ENCODE peak calls at places on chromosomes 2 and 18, in five cellular contexts. L is frontal cortex; S is stimulated activated CD8-positive, alpha-beta memory T cell treated with anti-CD3 and anti-CD28 coated beads, Interleukin-4, amount 100 ng/mL, for 1 hour; T is AG08396; M is H54. W is an unnamed sample.

GRCh38 chr2:212912445-212913103 is 238.8 kb downstream of the IKZF2 start:
- DNase-seq in L (no peak), S (no peak), T (peak), M (peak), W (no peak)

GRCh38 chr2:28486526-28486925 is 9.3 kb upstream of the PLB1 start:
- DNase-seq in L (no peak), S (no peak), T (no peak), M (no peak), W (no peak)

GRCh38 chr2:102592601-102593000 is 26.8 kb upstream of the SLC9A2 start:
- DNase-seq in L (no peak), S (no peak), T (no peak), M (no peak), W (no peak)

GRCh38 chr18:36831139-36831538 is 2.2 kb downstream of the KIAA1328 start:
- DNase-seq in L (no peak), S (no peak), T (no peak), M (no peak), W (no peak)

GRCh38 chr18:35142270-35142605 is 98.6 kb upstream of the ZNF397 start:
- DNase-seq in L (no peak), S (no peak), T (no peak), M (no peak), W (no peak)

GRCh38 chr2:69973335-69973735 is 11.9 kb upstream of the ASPRV1 start:
- DNase-seq in L (no peak), S (no peak), T (peak), M (no peak), W (no peak)

GRCh38 chr18:46169464-46169941 is 65.3 kb downstream of the HAUS1 start:
- DNase-seq in L (peak), S (no peak), T (peak), M (no peak), W (no peak)

GRCh38 chr2:217106650-217107014 is 246.8 kb upstream of the TNP1 start:
- DNase-seq in L (no peak), S (no peak), T (no peak), M (peak), W (no peak)

GRCh38 chr18:79526468-79527460 is 131.0 kb downstream of the NFATC1 start:
- DNase-seq in L (no peak), S (no peak), T (no peak), M (no peak), W (no peak)

GRCh38 chr18:68916734-68917133 is 118.9 kb downstream of the CCDC102B start:
- DNase-seq in L (no peak), S (no peak), T (no peak), M (peak), W (no peak)

GRCh38 chr2:667332-668000 is 9.7 kb downstream of the TMEM18 start:
- DNase-seq in L (no peak), S (no peak), T (peak), M (peak), W (no peak)

GRCh38 chr18:46772396-46772795 is 15.5 kb upstream of the ST8SIA5 start:
- DNase-seq in L (no peak), S (no peak), T (no peak), M (no peak), W (no peak)

GRCh38 chr18:48802543-48803428 is 148.0 kb downstream of the SMAD7 start:
- DNase-seq in L (no peak), S (no peak), T (no peak), M (no peak), W (peak)

GRCh38 chr18:23701017-23701416 is 11.8 kb downstream of the LAMA3 start:
- DNase-seq in L (no peak), S (no peak), T (no peak), M (no peak), W (no peak)

GRCh38 chr2:133452561-133452960 is 115.7 kb downstream of the NCKAP5 start:
- DNase-seq in L (no peak), S (no peak), T (no peak), M (no peak), W (no peak)

GRCh38 chr2:118062048-118062447 is 26.2 kb upstream of the INSIG2 start:
- DNase-seq in L (no peak), S (no peak), T (no peak), M (no peak), W (no peak)

GRCh38 chr2:6535572-6535971 is 330.1 kb downstream of the CMPK2 start:
- DNase-seq in L (no peak), S (no peak), T (no peak), M (no peak), W (no peak)

GRCh38 chr2:240899468-240899865 is 3.5 kb upstream of the MAB21L4 start:
- DNase-seq in L (no peak), S (no peak), T (no peak), M (no peak), W (no peak)

GRCh38 chr2:44715671-44716077 is 225.8 kb upstream of the SIX3 start:
- DNase-seq in L (peak), S (no peak), T (peak), M (peak), W (no peak)

GRCh38 chr2:206422493-206422892 is 20.8 kb upstream of the ADAM23 start:
- DNase-seq in L (no peak), S (no peak), T (no peak), M (no peak), W (no peak)

GRCh38 chr18:35949903-35950627 is 22.4 kb upstream of the RMP24 start:
- DNase-seq in L (peak), S (peak), T (peak), M (peak), W (peak)

GRCh38 chr2:125386074-125386473 is 1269.9 kb upstream of the GYPC start:
- DNase-seq in L (no peak), S (no peak), T (no peak), M (no peak), W (no peak)